ENCODE peak calls at places on chromosomes 6 and 20, in five cellular contexts. F is HCT116, G is GM12878, S is astrocyte, Z is MM.1S. W is an unnamed sample.

GRCh38 chr20:47964174-47964573 is 178.9 kb upstream of the SULF2 start:
- DNase-seq in F (no peak), G (no peak), S (no peak), Z (no peak), W (no peak)

GRCh38 chr6:124943658-124944057 is 18.6 kb upstream of the RNF217 start:
- DNase-seq in F (no peak), G (no peak), S (no peak), Z (no peak), W (no peak)

GRCh38 chr20:1844723-1845523 is 50.3 kb upstream of the SIRPA start:
- DNase-seq in F (no peak), G (peak), S (peak), Z (peak), W (no peak)

GRCh38 chr6:157981395-157982296 is at the start of gene SYNJ2:
- DNase-seq in F (no peak), G (no peak), S (peak), Z (peak), W (peak)

GRCh38 chr20:59692139-59692538 is 87.8 kb downstream of the PHACTR3 start:
- DNase-seq in F (no peak), G (no peak), S (no peak), Z (no peak), W (no peak)

GRCh38 chr20:1184638-1185315 is at the start of gene TMEM74B:
- DNase-seq in F (no peak), G (no peak), S (no peak), Z (no peak), W (no peak)

GRCh38 chr20:44736170-44737021 is 9.3 kb upstream of the KCNK15 start:
- DNase-seq in F (peak), G (no peak), S (peak), Z (peak), W (peak)

GRCh38 chr20:63580796-63581461 is 6.9 kb upstream of the HELZ2 start:
- DNase-seq in F (peak), G (no peak), S (peak), Z (peak), W (peak)

GRCh38 chr20:14922503-14923267 is 585.3 kb upstream of the FLRT3 start:
- DNase-seq in F (no peak), G (no peak), S (no peak), Z (no peak), W (no peak)

GRCh38 chr20:51800132-51800721 is 2.1 kb downstream of the SALL4 start:
- DNase-seq in F (peak), G (no peak), S (no peak), Z (peak), W (peak)

GRCh38 chr6:64280569-64280968 is 645.0 kb downstream of the PHF3 start:
- DNase-seq in F (no peak), G (no peak), S (no peak), Z (peak), W (no peak)

GRCh38 chr6:52522655-52523054 is 54.2 kb downstream of the TRAM2 start:
- DNase-seq in F (no peak), G (no peak), S (peak), Z (no peak), W (no peak)

GRCh38 chr6:13053080-13053479 is 275.3 kb downstream of the TBC1D7 start:
- DNase-seq in F (no peak), G (no peak), S (no peak), Z (no peak), W (no peak)

GRCh38 chr6:154458565-154459475 is 51.7 kb downstream of the CNKSR3 start:
- DNase-seq in F (no peak), G (no peak), S (peak), Z (no peak), W (no peak)

GRCh38 chr20:57128051-57128757 is 138.2 kb downstream of the BMP7 start:
- DNase-seq in F (no peak), G (no peak), S (no peak), Z (no peak), W (no peak)

GRCh38 chr20:38725959-38726848 is 1.9 kb downstream of the SLC32A1 start:
- DNase-seq in F (no peak), G (no peak), S (no peak), Z (peak), W (peak)

GRCh38 chr6:57173056-57173885 is 1.1 kb downstream of the BAG2 start:
- DNase-seq in F (no peak), G (no peak), S (peak), Z (peak), W (peak)

GRCh38 chr20:1033751-1034419 is 31.8 kb upstream of the RSPO4 start:
- DNase-seq in F (no peak), G (no peak), S (no peak), Z (no peak), W (no peak)

GRCh38 chr6:157314705-157315321 is 8.5 kb downstream of the TMEM242 start:
- DNase-seq in F (peak), G (peak), S (peak), Z (peak), W (peak)

GRCh38 chr6:20583447-20583806 is 49.2 kb downstream of the CDKAL1 start:
- DNase-seq in F (no peak), G (no peak), S (no peak), Z (no peak), W (no peak)

GRCh38 chr6:140960566-140960965 is 1172.2 kb upstream of the GJE1 start:
- DNase-seq in F (no peak), G (no peak), S (peak), Z (no peak), W (no peak)

GRCh38 chr6:152184573-152185157 is 377.2 kb downstream of the ESR1 start:
- DNase-seq in F (no peak), G (no peak), S (no peak), Z (peak), W (no peak)

GRCh38 chr6:37168809-37169457 is 1.0 kb upstream of the PIM1 start:
- DNase-seq in F (no peak), G (no peak), S (no peak), Z (no peak), W (peak)

GRCh38 chr6:112357801-112358200 is 10.7 kb downstream of the RFPL4B start:
- DNase-seq in F (no peak), G (no peak), S (peak), Z (no peak), W (peak)

DNA sequence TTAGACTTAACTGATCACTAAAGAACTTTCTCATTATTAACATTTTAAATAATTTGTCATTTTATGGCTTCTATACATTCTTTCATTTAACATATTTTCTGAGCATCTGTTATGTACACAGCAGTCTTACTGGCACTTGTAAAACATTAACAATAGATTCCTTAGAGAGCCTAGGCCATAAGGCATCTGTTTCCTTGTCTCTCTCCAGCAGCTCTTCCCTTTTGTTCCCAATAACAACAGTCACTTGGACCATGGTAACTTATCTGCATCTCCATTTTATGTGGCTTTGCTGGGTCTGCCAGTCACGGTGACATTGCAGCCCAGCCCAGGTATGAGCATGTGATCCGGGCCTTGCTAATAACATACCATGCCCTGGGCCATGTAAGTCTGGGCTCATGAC is 11.7 kb upstream of the TASP1 start:
- DNase-seq in F (no peak), G (no peak), S (no peak), Z (no peak), W (no peak)
- H2AFZ ChIP-seq in F (no peak), G (no peak), S (no peak), Z (no peak), W (no peak)

DNA sequence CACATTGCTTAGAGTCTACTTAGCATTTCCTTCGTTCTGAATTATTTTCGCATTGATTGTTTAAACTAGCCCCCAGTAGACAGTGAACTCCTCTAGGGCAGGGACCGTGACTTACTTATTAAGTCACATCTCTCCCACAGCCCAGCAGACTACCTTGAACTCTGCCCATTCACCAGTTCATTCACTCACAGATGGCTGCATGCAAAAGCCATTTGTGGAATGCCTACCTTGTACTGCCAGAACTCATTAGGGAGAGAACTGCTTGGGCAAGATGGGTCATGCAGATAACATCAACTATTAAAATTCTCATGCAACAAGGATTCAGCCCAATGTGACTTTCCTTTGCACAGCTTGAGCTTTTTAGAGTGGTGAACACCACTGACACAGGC is 273.7 kb downstream of the CDC5L start:
- DNase-seq in F (no peak), G (no peak), S (peak), Z (no peak), W (no peak)
- H2AFZ ChIP-seq in F (no peak), G (no peak), S (no peak), Z (no peak), W (no peak)

GRCh38 chr6:77815531-77815930 is 162.7 kb downstream of the MEI4 start:
- DNase-seq in F (no peak), G (no peak), S (no peak), Z (no peak), W (no peak)

GRCh38 chr6:77816766-77817270 is 164.0 kb downstream of the MEI4 start:
- DNase-seq in F (no peak), G (no peak), S (no peak), Z (no peak), W (no peak)

GRCh38 chr6:77814119-77814518 is 161.3 kb downstream of the MEI4 start:
- DNase-seq in F (no peak), G (no peak), S (no peak), Z (no peak), W (no peak)

GRCh38 chr6:77813090-77813489 is 160.3 kb downstream of the MEI4 start:
- DNase-seq in F (no peak), G (no peak), S (no peak), Z (no peak), W (no peak)

DNA sequence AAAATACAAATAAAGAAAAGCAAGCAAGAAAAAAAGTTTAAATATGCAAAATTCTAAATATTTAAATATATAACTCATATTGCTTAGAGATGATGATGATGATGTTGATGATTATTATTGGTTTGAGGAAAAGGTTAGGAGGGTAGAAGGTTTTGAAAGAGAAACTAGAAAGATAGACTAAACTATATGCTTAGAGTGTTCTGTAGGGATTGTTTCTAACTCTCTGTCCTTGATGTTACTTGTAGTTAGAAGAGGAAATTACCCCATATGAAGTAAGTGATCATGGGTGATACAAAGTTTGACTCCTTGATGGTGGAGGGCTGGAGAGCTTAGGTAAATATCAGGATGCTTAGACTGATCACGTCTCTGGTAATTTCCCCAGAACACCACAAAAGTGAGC is 159.5 kb downstream of the MEI4 start:
- DNase-seq in F (no peak), G (no peak), S (no peak), Z (no peak), W (no peak)
- H2AFZ ChIP-seq in F (no peak), G (no peak), S (no peak), Z (no peak), W (no peak)

GRCh38 chr6:80249897-80250296 is 143.4 kb downstream of the BCKDHB start:
- DNase-seq in F (no peak), G (no peak), S (peak), Z (no peak), W (no peak)
- H2AFZ ChIP-seq in F (no peak), G (no peak), S (no peak), Z (no peak), W (peak)

DNA sequence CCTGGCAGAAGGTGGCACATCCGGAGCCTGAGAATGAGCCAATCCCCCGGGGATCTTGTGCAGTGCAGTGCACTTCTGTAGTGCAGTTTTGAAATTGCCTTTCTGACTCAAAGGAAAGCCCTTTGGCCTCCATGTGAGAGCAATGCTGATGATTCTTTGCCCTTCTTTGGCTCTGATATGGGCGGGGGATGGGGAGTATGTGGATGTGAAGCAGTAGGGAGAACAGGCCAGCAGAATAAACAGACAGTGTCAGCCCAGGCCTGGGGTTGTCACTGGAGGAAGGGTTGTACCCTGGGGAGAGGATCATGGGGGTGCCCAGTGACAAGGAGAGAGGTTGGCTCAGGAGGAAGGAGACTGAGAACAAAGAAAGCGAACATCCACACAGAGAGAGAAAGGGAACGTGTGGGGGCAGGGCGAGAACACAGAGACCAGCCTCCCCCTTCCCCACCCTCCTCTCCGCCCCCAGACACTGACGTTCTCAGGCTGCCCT is 351.2 kb downstream of the CDC5L start:
- DNase-seq in F (no peak), G (peak), S (no peak), Z (no peak), W (peak)
- H2AFZ ChIP-seq in F (no peak), G (peak), S (no peak), Z (no peak), W (peak)

GRCh38 chr6:49607391-49607982 is 29.2 kb downstream of the RHAG start:
- DNase-seq in F (no peak), G (no peak), S (no peak), Z (no peak), W (no peak)
- H2AFZ ChIP-seq in F (peak), G (no peak), S (no peak), Z (no peak), W (no peak)

GRCh38 chr6:73121421-73121993 is 103.8 kb downstream of the KHDC1L start:
- DNase-seq in F (no peak), G (no peak), S (peak), Z (no peak), W (no peak)

DNA sequence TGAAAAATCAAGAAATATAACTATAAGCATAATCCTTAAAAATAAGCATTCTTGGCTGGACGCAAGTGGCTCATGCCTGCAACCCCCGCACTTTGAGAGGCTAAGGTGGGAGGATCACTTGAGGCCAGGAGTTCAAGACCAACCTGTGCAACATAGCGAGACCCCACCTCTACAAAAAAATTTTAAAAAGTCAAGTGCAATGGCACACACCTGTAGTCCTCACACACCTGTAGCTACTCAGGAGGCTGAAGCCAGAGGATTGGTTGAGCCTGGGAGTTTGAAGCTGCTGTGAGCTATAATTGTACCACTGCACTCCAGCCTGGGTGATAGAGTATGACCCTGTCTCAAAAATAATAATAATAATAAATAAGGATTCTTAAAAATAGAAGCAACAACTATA is 109.0 kb downstream of the KHDC1L start:
- DNase-seq in F (no peak), G (no peak), S (no peak), Z (no peak), W (no peak)
- H2AFZ ChIP-seq in F (no peak), G (no peak), S (no peak), Z (no peak), W (no peak)

DNA sequence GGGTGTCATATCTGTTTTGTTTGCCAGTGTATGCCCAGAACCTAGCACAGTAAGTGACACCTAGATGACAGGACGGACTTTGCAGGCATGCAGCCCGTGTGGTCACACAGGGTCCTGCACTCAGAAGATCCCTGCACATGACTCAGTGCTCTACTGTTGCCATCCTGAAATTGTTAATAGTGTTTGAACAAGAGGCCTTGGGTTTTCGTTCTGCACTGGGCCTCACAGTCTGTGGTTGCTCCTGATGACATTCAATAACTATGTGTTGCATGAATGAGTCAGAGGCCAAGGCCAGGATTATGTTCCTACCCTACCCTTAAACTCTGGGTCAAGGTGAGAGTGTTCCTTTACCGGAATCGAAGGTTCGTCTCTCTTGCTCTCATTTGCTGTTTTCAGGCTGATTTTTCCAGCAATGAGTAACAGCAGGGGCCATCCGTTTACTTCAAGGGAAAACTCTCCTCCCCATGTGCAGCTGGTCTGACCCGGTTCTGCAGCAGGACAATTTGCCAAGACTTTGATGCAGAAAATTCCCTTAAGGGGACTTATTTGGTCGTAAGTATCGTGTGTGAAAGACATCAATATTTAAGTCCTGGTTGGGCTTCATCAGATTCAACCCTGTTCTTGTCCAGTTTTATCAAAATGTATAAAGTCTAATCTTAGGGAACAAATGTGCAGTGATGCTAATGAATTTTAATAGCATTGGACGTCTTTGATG is 13.0 kb upstream of the PFDN4 start:
- DNase-seq in F (no peak), G (no peak), S (peak), Z (no peak), W (no peak)
- H2AFZ ChIP-seq in F (peak), G (no peak), S (no peak), Z (no peak), W (no peak)